ENCODE peak calls at places on chromosome 21, in four cellular contexts. O is ACHN, V is body of pancreas, E is ureter. P is an unnamed sample.

GRCh38 chr21:44897326-44898010 is 23.2 kb downstream of the ITGB2 start:
- DNase-seq in E (no peak), O (no peak), V (no peak), P (no peak)

GRCh38 chr21:45410865-45411809 is 6.2 kb downstream of the COL18A1 start:
- DNase-seq in V (peak), E (no peak), O (no peak), P (no peak)

GRCh38 chr21:21845901-21846396 is 847.7 kb downstream of the NCAM2 start:
- DNase-seq in O (no peak), V (no peak), E (no peak), P (no peak)

GRCh38 chr21:38358098-38358497 is 101.3 kb downstream of the KCNJ15 start:
- DNase-seq in V (no peak), O (no peak), E (no peak), P (no peak)

GRCh38 chr21:15062566-15062965 is 2.2 kb downstream of the NRIP1 start:
- DNase-seq in O (no peak), E (no peak), V (no peak), P (peak)

GRCh38 chr21:42031816-42032215 is 21.7 kb upstream of the ZBTB21 start:
- DNase-seq in O (no peak), V (no peak), E (no peak), P (no peak)

GRCh38 chr21:18529253-18529652 is 125.7 kb upstream of the TMPRSS15 start:
- DNase-seq in E (no peak), V (no peak), O (no peak), P (no peak)

GRCh38 chr21:16509466-16509865 is 779.7 kb downstream of the USP25 start:
- DNase-seq in E (no peak), O (no peak), V (no peak), P (no peak)

GRCh38 chr21:37375866-37376574 is 9.4 kb downstream of the DYRK1A start:
- DNase-seq in E (no peak), V (no peak), O (no peak), P (no peak)

GRCh38 chr21:39314155-39315027 is 959 bp upstream of the BRWD1 start:
- DNase-seq in O (peak), V (peak), E (peak), P (no peak)

GRCh38 chr21:27268290-27268689 is 301.4 kb upstream of the ADAMTS5 start:
- DNase-seq in V (no peak), O (no peak), E (no peak), P (no peak)

GRCh38 chr21:38527737-38528136 is 29.5 kb upstream of the ERG start:
- DNase-seq in O (no peak), V (no peak), E (no peak), P (no peak)

GRCh38 chr21:24514081-24514733 is 1093.1 kb downstream of the MRPL39 start:
- DNase-seq in V (no peak), E (no peak), O (peak), P (peak)

GRCh38 chr21:35072960-35073359 is 23.9 kb upstream of the RUNX1 start:
- DNase-seq in V (no peak), O (no peak), E (no peak), P (no peak)

GRCh38 chr21:38831526-38832467 is 26.1 kb downstream of the ETS2 start:
- DNase-seq in O (no peak), V (peak), E (peak), P (peak)

GRCh38 chr21:45511007-45511406 is 31.2 kb downstream of the SLC19A1 start:
- DNase-seq in E (no peak), O (no peak), V (no peak), P (no peak)

GRCh38 chr21:41713495-41714281 is 53.2 kb downstream of the RIPK4 start:
- DNase-seq in E (no peak), O (no peak), V (peak), P (no peak)

GRCh38 chr21:39078322-39079065 is 104.8 kb downstream of the PSMG1 start:
- DNase-seq in E (no peak), V (no peak), O (no peak), P (no peak)

GRCh38 chr21:45213392-45213791 is 74.3 kb downstream of the POFUT2 start:
- DNase-seq in O (no peak), E (no peak), V (no peak), P (no peak)

GRCh38 chr21:46320331-46320801 is 3.3 kb downstream of the C21orf58 start:
- DNase-seq in E (no peak), V (no peak), O (no peak), P (peak)

GRCh38 chr21:18954415-18954972 is 550.9 kb upstream of the TMPRSS15 start:
- DNase-seq in V (no peak), O (no peak), E (no peak), P (no peak)

GRCh38 chr21:35343046-35343816 is 294.1 kb upstream of the RUNX1 start:
- DNase-seq in E (no peak), O (no peak), V (no peak), P (peak)

GRCh38 chr21:29316029-29316742 is 17.5 kb downstream of the BACH1 start:
- DNase-seq in V (no peak), E (no peak), O (no peak), P (no peak)

P was measured in KBM-7.